ENCODE peak calls at places on chromosomes 11 and 22, in ten cellular contexts. B is kidney epithelial cell, R is GM06990, L is dorsolateral prefrontal cortex, U is PC-3, O is choroid plexus epithelial cell, M is RWPE1, P is spleen, F is psoas muscle, V is HFFc6. E is an unnamed sample.

GRCh38 chr22:49733631-49734030 is 94.0 kb downstream of the BRD1 start:
- DNase-seq in B (no peak), R (no peak), L (no peak), U (no peak), O (no peak), M (no peak), P (no peak), F (no peak), V (no peak), E (no peak)

GRCh38 chr11:115919341-115920086 is 415.3 kb upstream of the CADM1 start:
- DNase-seq in B (peak), R (peak), L (no peak), U (no peak), O (no peak), M (no peak), P (no peak), F (no peak), V (no peak), E (no peak)

GRCh38 chr11:87604350-87604749 is 566.6 kb downstream of the TMEM135 start:
- DNase-seq in B (no peak), R (no peak), L (no peak), U (no peak), O (no peak), M (peak), P (no peak), F (no peak), V (no peak), E (no peak)

GRCh38 chr22:19568337-19569311 is 44.4 kb upstream of the CLDN5 start:
- DNase-seq in B (peak), R (no peak), L (no peak), U (peak), O (peak), M (peak), P (no peak), F (no peak), V (peak), E (no peak)

GRCh38 chr11:120105576-120105975 is 32.3 kb downstream of the TRIM29 start:
- DNase-seq in B (no peak), R (no peak), L (no peak), U (no peak), O (no peak), M (no peak), P (no peak), F (no peak), V (no peak), E (no peak)

GRCh38 chr22:43345356-43345755 is 2.2 kb upstream of the SCUBE1 start:
- DNase-seq in B (no peak), R (no peak), L (no peak), U (no peak), O (no peak), M (no peak), P (peak), F (no peak), V (no peak), E (no peak)

GRCh38 chr11:118205979-118206611 is 18.7 kb downstream of the JAML start:
- DNase-seq in B (no peak), R (no peak), L (no peak), U (no peak), O (no peak), M (no peak), P (no peak), F (no peak), V (no peak), E (no peak)

GRCh38 chr11:57778318-57779037 is 16.9 kb downstream of the CTNND1 start:
- DNase-seq in B (peak), R (no peak), L (peak), U (peak), O (peak), M (peak), P (peak), F (peak), V (peak), E (peak)

GRCh38 chr11:11987503-11988022 is 20.9 kb downstream of the DKK3 start:
- DNase-seq in B (no peak), R (no peak), L (no peak), U (peak), O (peak), M (no peak), P (no peak), F (no peak), V (peak), E (no peak)

GRCh38 chr22:19789406-19789805 is 28.8 kb downstream of the TBX1 start:
- DNase-seq in B (no peak), R (no peak), L (no peak), U (no peak), O (no peak), M (no peak), P (peak), F (peak), V (no peak), E (no peak)

GRCh38 chr11:3367221-3367620 is 11.7 kb downstream of the ZNF195 start:
- DNase-seq in B (no peak), R (no peak), L (no peak), U (no peak), O (no peak), M (no peak), P (no peak), F (no peak), V (peak), E (no peak)

GRCh38 chr11:93122535-93122934 is 75.3 kb downstream of the SLC36A4 start:
- DNase-seq in B (no peak), R (no peak), L (no peak), U (no peak), O (no peak), M (no peak), P (no peak), F (no peak), V (no peak), E (no peak)

GRCh38 chr11:35944503-35945136 is 758 bp downstream of the LDLRAD3 start:
- DNase-seq in B (no peak), R (no peak), L (no peak), U (peak), O (peak), M (peak), P (no peak), F (peak), V (no peak), E (no peak)

GRCh38 chr11:67178878-67179277 is 59.8 kb downstream of the KDM2A start:
- DNase-seq in B (no peak), R (no peak), L (no peak), U (no peak), O (peak), M (no peak), P (no peak), F (no peak), V (peak), E (no peak)

DNA sequence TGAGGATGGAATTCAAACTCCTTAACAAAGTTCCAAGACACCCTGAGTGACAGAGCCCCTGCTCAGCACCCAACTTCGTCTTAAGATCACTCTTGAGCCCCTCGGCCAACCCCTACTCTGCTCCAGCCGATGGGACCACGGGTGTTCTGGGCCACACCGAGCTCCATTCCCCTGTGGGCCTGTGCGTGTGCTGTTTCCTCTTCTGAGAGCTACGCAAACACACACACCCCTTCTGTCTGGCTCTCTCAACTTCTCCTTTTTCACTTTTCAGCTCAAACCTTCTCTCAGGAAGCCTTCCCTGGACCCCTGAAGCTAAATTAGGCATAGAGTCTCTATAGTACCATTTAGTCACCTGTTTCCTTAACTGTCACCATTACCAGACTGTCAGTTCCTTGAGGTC is 37.5 kb upstream of the NNMT start:
- DNase-seq in B (no peak), R (no peak), L (no peak), U (no peak), O (no peak), M (no peak), P (no peak), F (no peak), V (no peak), E (no peak)
- TF ChIP-seq CTCF in B (no peak), R (no peak), L (no peak), U (no peak), O (no peak), M (no peak), P (no peak), F (no peak), V (no peak), E (no peak)

GRCh38 chr11:70491696-70492472 is 93.6 kb downstream of the CTTN start:
- DNase-seq in B (no peak), R (no peak), L (no peak), U (no peak), O (no peak), M (no peak), P (peak), F (no peak), V (no peak), E (no peak)
- TF ChIP-seq CTCF in B (no peak), R (no peak), L (no peak), U (no peak), O (no peak), M (no peak), P (no peak), F (no peak), V (no peak), E (no peak)

GRCh38 chr22:38964306-38964705 is 6.9 kb downstream of the APOBEC3A start:
- DNase-seq in B (no peak), R (no peak), L (no peak), U (no peak), O (no peak), M (no peak), P (peak), F (no peak), V (no peak), E (no peak)
- TF ChIP-seq CTCF in B (no peak), R (no peak), L (no peak), U (no peak), O (no peak), M (no peak), P (no peak), F (no peak), V (no peak), E (no peak)

GRCh38 chr11:13347901-13348300 is 70.3 kb downstream of the BMAL1 start:
- DNase-seq in B (no peak), R (no peak), L (no peak), U (no peak), O (no peak), M (no peak), P (no peak), F (no peak), V (no peak), E (no peak)
- TF ChIP-seq CTCF in B (no peak), R (no peak), L (no peak), U (no peak), O (no peak), M (no peak), P (no peak), F (no peak), V (no peak), E (no peak)

GRCh38 chr11:122197055-122197987 is 81.3 kb upstream of the BLID start:
- DNase-seq in B (peak), R (no peak), L (no peak), U (peak), O (peak), M (peak), P (no peak), F (peak), V (peak), E (no peak)
- TF ChIP-seq CTCF in B (no peak), R (no peak), L (no peak), U (no peak), O (no peak), M (no peak), P (no peak), F (no peak), V (no peak), E (no peak)

DNA sequence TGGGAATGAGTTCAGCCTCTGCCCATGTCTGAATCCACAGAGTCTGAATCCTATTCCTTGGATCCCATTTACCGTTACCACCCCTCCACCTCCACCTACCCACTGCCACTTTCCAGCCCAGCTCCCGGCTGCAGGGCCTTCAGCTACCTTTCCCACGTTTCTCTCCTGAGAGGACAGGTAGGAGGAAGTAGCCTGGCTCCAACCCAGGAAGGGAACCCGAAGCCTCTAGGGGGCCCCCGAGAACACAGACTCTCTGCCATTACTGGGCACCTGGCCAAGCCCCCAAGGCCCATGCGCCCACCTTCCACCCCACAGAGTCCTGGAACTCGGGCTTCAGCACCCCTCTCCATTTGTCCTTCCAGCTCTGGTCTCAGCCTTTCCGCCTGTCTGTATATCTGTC is 101.9 kb upstream of the LMO1 start:
- DNase-seq in B (no peak), R (no peak), L (no peak), U (no peak), O (no peak), M (no peak), P (peak), F (no peak), V (no peak), E (no peak)
- TF ChIP-seq CTCF in B (no peak), R (peak), L (no peak), U (peak), O (no peak), M (no peak), P (no peak), F (no peak), V (peak), E (no peak)

GRCh38 chr11:73578786-73579185 is 19.1 kb downstream of the FAM168A start:
- DNase-seq in B (no peak), R (peak), L (no peak), U (no peak), O (no peak), M (no peak), P (no peak), F (no peak), V (peak), E (no peak)
- TF ChIP-seq CTCF in B (no peak), R (no peak), L (no peak), U (no peak), O (no peak), M (no peak), P (no peak), F (no peak), V (no peak), E (no peak)

E was measured in neural crest cell.